ENCODE peak calls at places on chromosomes 13 and 19, in nine cellular contexts. One of them, this sample, is unnamed. For H3K9me3, the result is how much of the 10 kb centered on the place peaks cover.

GRCh38 chr13:111225184-111225583 is 95.3 kb upstream of the TEX29 start:
- DNase-seq in left ventricle myocardium inferior: no peak
- DNase-seq in heart right ventricle: no peak
- DNase-seq in cardiac muscle cell: no peak
- DNase-seq in fibroblast of lung: no peak
- DNase-seq in neuronal stem cell: no peak
- DNase-seq in tibial artery: no peak
- DNase-seq in right atrium auricular region: no peak
- DNase-seq in body of pancreas: no peak
- DNase-seq in this sample: no peak

GRCh38 chr19:46111376-46111775 is 13.1 kb downstream of the IGFL3 start:
- DNase-seq in left ventricle myocardium inferior: no peak
- DNase-seq in heart right ventricle: no peak
- DNase-seq in cardiac muscle cell: no peak
- DNase-seq in fibroblast of lung: no peak
- DNase-seq in neuronal stem cell: no peak
- DNase-seq in tibial artery: no peak
- DNase-seq in right atrium auricular region: no peak
- DNase-seq in body of pancreas: no peak
- DNase-seq in this sample: no peak

GRCh38 chr13:41976491-41976890 is 15.6 kb upstream of the VWA8 start:
- DNase-seq in left ventricle myocardium inferior: no peak
- DNase-seq in heart right ventricle: no peak
- DNase-seq in cardiac muscle cell: no peak
- DNase-seq in fibroblast of lung: no peak
- DNase-seq in neuronal stem cell: no peak
- DNase-seq in tibial artery: no peak
- DNase-seq in right atrium auricular region: no peak
- DNase-seq in body of pancreas: no peak
- DNase-seq in this sample: no peak

GRCh38 chr13:109904218-109904617 is 117.8 kb upstream of the IRS2 start:
- DNase-seq in left ventricle myocardium inferior: no peak
- DNase-seq in heart right ventricle: no peak
- DNase-seq in cardiac muscle cell: no peak
- DNase-seq in fibroblast of lung: no peak
- DNase-seq in neuronal stem cell: no peak
- DNase-seq in tibial artery: no peak
- DNase-seq in right atrium auricular region: no peak
- DNase-seq in body of pancreas: no peak
- DNase-seq in this sample: no peak

GRCh38 chr13:30033681-30034447 is 183.4 kb upstream of the UBL3 start:
- DNase-seq in left ventricle myocardium inferior: no peak
- DNase-seq in heart right ventricle: no peak
- DNase-seq in cardiac muscle cell: peak
- DNase-seq in fibroblast of lung: peak
- DNase-seq in neuronal stem cell: no peak
- DNase-seq in tibial artery: no peak
- DNase-seq in right atrium auricular region: no peak
- DNase-seq in body of pancreas: no peak
- DNase-seq in this sample: no peak

GRCh38 chr13:84543976-84544375 is 661.7 kb upstream of the SLITRK1 start:
- DNase-seq in left ventricle myocardium inferior: no peak
- DNase-seq in heart right ventricle: no peak
- DNase-seq in cardiac muscle cell: no peak
- DNase-seq in fibroblast of lung: no peak
- DNase-seq in neuronal stem cell: no peak
- DNase-seq in tibial artery: no peak
- DNase-seq in right atrium auricular region: no peak
- DNase-seq in body of pancreas: no peak
- DNase-seq in this sample: no peak

GRCh38 chr19:45524575-45525129 is 17.4 kb downstream of the VASP start:
- DNase-seq in left ventricle myocardium inferior: no peak
- DNase-seq in heart right ventricle: peak
- DNase-seq in cardiac muscle cell: no peak
- DNase-seq in fibroblast of lung: no peak
- DNase-seq in neuronal stem cell: no peak
- DNase-seq in tibial artery: no peak
- DNase-seq in right atrium auricular region: no peak
- DNase-seq in body of pancreas: peak
- DNase-seq in this sample: no peak

GRCh38 chr13:43307921-43308433 is 284.6 kb downstream of the DNAJC15 start:
- DNase-seq in left ventricle myocardium inferior: peak
- DNase-seq in heart right ventricle: peak
- DNase-seq in cardiac muscle cell: peak
- DNase-seq in fibroblast of lung: peak
- DNase-seq in neuronal stem cell: no peak
- DNase-seq in tibial artery: peak
- DNase-seq in right atrium auricular region: peak
- DNase-seq in body of pancreas: peak
- DNase-seq in this sample: peak

GRCh38 chr19:16516923-16517610 is 20.9 kb downstream of the C19orf44 start:
- DNase-seq in left ventricle myocardium inferior: no peak
- DNase-seq in heart right ventricle: no peak
- DNase-seq in cardiac muscle cell: no peak
- DNase-seq in fibroblast of lung: no peak
- DNase-seq in neuronal stem cell: no peak
- DNase-seq in tibial artery: no peak
- DNase-seq in right atrium auricular region: no peak
- DNase-seq in body of pancreas: no peak
- DNase-seq in this sample: no peak

GRCh38 chr13:30559274-30559673 is 58.4 kb upstream of the USPL1 start:
- DNase-seq in left ventricle myocardium inferior: no peak
- DNase-seq in heart right ventricle: no peak
- DNase-seq in cardiac muscle cell: peak
- DNase-seq in fibroblast of lung: no peak
- DNase-seq in neuronal stem cell: no peak
- DNase-seq in tibial artery: no peak
- DNase-seq in right atrium auricular region: no peak
- DNase-seq in body of pancreas: no peak
- DNase-seq in this sample: no peak

GRCh38 chr13:20702945-20703784 is at the start of gene IL17D:
- DNase-seq in left ventricle myocardium inferior: no peak
- DNase-seq in heart right ventricle: no peak
- DNase-seq in cardiac muscle cell: peak
- DNase-seq in fibroblast of lung: no peak
- DNase-seq in neuronal stem cell: no peak
- DNase-seq in tibial artery: no peak
- DNase-seq in right atrium auricular region: no peak
- DNase-seq in body of pancreas: peak
- DNase-seq in this sample: peak

GRCh38 chr13:50596776-50597203 is 246.7 kb downstream of the DLEU7 start:
- DNase-seq in left ventricle myocardium inferior: no peak
- DNase-seq in heart right ventricle: no peak
- DNase-seq in cardiac muscle cell: no peak
- DNase-seq in fibroblast of lung: no peak
- DNase-seq in neuronal stem cell: no peak
- DNase-seq in tibial artery: no peak
- DNase-seq in right atrium auricular region: no peak
- DNase-seq in body of pancreas: no peak
- DNase-seq in this sample: no peak

GRCh38 chr19:16374436-16374835 is 49.8 kb downstream of the KLF2 start:
- DNase-seq in left ventricle myocardium inferior: no peak
- DNase-seq in heart right ventricle: no peak
- DNase-seq in cardiac muscle cell: no peak
- DNase-seq in fibroblast of lung: no peak
- DNase-seq in neuronal stem cell: no peak
- DNase-seq in tibial artery: no peak
- DNase-seq in right atrium auricular region: no peak
- DNase-seq in body of pancreas: no peak
- DNase-seq in this sample: no peak

GRCh38 chr19:33394723-33395560 is 21.4 kb downstream of the CEBPG start:
- DNase-seq in left ventricle myocardium inferior: peak
- DNase-seq in heart right ventricle: no peak
- DNase-seq in cardiac muscle cell: no peak
- DNase-seq in fibroblast of lung: peak
- DNase-seq in neuronal stem cell: no peak
- DNase-seq in tibial artery: peak
- DNase-seq in right atrium auricular region: no peak
- DNase-seq in body of pancreas: peak
- DNase-seq in this sample: no peak

GRCh38 chr19:39171479-39172465 is 25.0 kb upstream of the NCCRP1 start:
- DNase-seq in left ventricle myocardium inferior: no peak
- DNase-seq in heart right ventricle: no peak
- DNase-seq in cardiac muscle cell: no peak
- DNase-seq in fibroblast of lung: no peak
- DNase-seq in neuronal stem cell: no peak
- DNase-seq in tibial artery: no peak
- DNase-seq in right atrium auricular region: no peak
- DNase-seq in body of pancreas: no peak
- DNase-seq in this sample: no peak

GRCh38 chr19:5934002-5934401 is 19.9 kb downstream of the CAPS start:
- DNase-seq in left ventricle myocardium inferior: no peak
- DNase-seq in heart right ventricle: no peak
- DNase-seq in cardiac muscle cell: no peak
- DNase-seq in fibroblast of lung: no peak
- DNase-seq in neuronal stem cell: no peak
- DNase-seq in tibial artery: no peak
- DNase-seq in right atrium auricular region: no peak
- DNase-seq in body of pancreas: no peak
- DNase-seq in this sample: no peak

GRCh38 chr13:97030705-97031452 is 36.6 kb upstream of the OXGR1 start:
- DNase-seq in left ventricle myocardium inferior: no peak
- DNase-seq in heart right ventricle: no peak
- DNase-seq in cardiac muscle cell: peak
- DNase-seq in fibroblast of lung: peak
- DNase-seq in neuronal stem cell: peak
- DNase-seq in tibial artery: no peak
- DNase-seq in right atrium auricular region: no peak
- DNase-seq in body of pancreas: no peak
- DNase-seq in this sample: no peak

GRCh38 chr19:4337906-4338440 is 654 bp downstream of the STAP2 start:
- DNase-seq in left ventricle myocardium inferior: no peak
- DNase-seq in heart right ventricle: no peak
- DNase-seq in cardiac muscle cell: peak
- DNase-seq in fibroblast of lung: no peak
- DNase-seq in neuronal stem cell: no peak
- DNase-seq in tibial artery: no peak
- DNase-seq in right atrium auricular region: no peak
- DNase-seq in body of pancreas: no peak
- DNase-seq in this sample: no peak

GRCh38 chr13:79679334-79679733 is 198.4 kb downstream of the NDFIP2 start:
- DNase-seq in left ventricle myocardium inferior: peak
- DNase-seq in heart right ventricle: peak
- DNase-seq in cardiac muscle cell: peak
- DNase-seq in fibroblast of lung: peak
- DNase-seq in neuronal stem cell: peak
- DNase-seq in tibial artery: peak
- DNase-seq in right atrium auricular region: peak
- DNase-seq in body of pancreas: peak
- DNase-seq in this sample: no peak

GRCh38 chr13:50891206-50891605 is 18.4 kb upstream of the RNASEH2B start:
- DNase-seq in left ventricle myocardium inferior: no peak
- DNase-seq in heart right ventricle: no peak
- DNase-seq in cardiac muscle cell: no peak
- DNase-seq in fibroblast of lung: no peak
- DNase-seq in neuronal stem cell: no peak
- DNase-seq in tibial artery: no peak
- DNase-seq in right atrium auricular region: no peak
- DNase-seq in body of pancreas: no peak
- DNase-seq in this sample: no peak

DNA sequence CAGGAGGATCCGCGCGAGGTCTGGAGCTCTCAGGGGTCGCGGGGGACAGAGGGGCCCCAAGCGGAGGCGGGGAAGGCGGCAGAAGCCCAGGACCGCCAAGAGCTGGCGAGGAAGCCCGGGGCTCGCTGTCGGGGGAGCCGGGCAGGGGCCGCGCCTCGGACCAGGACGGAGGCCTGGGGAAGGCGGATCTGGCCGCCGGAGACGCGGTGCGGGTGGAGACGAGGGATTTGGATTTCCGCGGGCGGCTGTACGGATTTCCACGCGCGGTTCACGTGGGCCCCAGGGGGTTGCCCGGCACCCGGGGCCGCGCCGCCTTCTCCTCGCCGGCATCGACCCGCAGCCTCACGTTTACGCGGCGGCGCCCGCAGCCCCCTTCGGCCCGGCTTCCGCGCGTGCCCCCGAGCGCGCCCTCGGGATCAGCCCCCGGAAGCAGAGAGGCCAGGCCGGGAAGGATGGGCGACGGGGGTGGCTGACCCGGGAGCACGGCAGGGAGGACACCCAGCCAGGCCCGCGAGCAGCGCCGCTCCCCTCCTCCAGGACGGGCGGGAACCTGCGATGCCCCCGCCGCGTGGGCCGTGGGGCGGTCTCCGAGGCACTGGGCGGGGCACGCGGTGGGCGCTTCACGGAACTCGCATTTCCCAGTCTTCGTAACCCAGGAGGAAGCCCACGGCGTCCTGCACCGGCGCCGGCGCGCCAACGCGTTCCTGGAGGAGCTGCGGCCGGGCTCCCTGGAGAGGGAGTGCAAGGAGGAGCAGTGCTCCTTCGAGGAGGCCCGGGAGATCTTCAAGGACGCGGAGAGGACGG is 4.7 kb downstream of the F7 start:
- DNase-seq in left ventricle myocardium inferior: no peak
- DNase-seq in heart right ventricle: no peak
- DNase-seq in cardiac muscle cell: no peak
- DNase-seq in fibroblast of lung: no peak
- DNase-seq in neuronal stem cell: no peak
- DNase-seq in tibial artery: no peak
- DNase-seq in right atrium auricular region: no peak
- DNase-seq in body of pancreas: peak
- DNase-seq in this sample: peak
- H3K4me3 ChIP-seq in left ventricle myocardium inferior: peak
- H3K4me3 ChIP-seq in heart right ventricle: peak
- H3K4me3 ChIP-seq in cardiac muscle cell: no peak
- H3K4me3 ChIP-seq in fibroblast of lung: no peak
- H3K4me3 ChIP-seq in neuronal stem cell: no peak
- H3K4me3 ChIP-seq in tibial artery: peak
- H3K4me3 ChIP-seq in right atrium auricular region: peak
- H3K4me3 ChIP-seq in body of pancreas: peak
- H3K4me3 ChIP-seq in this sample: no peak

GRCh38 chr19:12260861-12261260 is 33.8 kb downstream of the ZNF44 start:
- DNase-seq in left ventricle myocardium inferior: no peak
- DNase-seq in heart right ventricle: no peak
- DNase-seq in cardiac muscle cell: no peak
- DNase-seq in fibroblast of lung: no peak
- DNase-seq in neuronal stem cell: no peak
- DNase-seq in tibial artery: no peak
- DNase-seq in right atrium auricular region: no peak
- DNase-seq in body of pancreas: no peak
- DNase-seq in this sample: no peak
- H3K9me3 ChIP-seq in left ventricle myocardium inferior: half or more
- H3K9me3 ChIP-seq in heart right ventricle: under half
- H3K9me3 ChIP-seq in cardiac muscle cell: under half
- H3K9me3 ChIP-seq in fibroblast of lung: under half
- H3K9me3 ChIP-seq in neuronal stem cell: under half
- H3K9me3 ChIP-seq in tibial artery: under half
- H3K9me3 ChIP-seq in right atrium auricular region: under half
- H3K9me3 ChIP-seq in body of pancreas: under half
- H3K9me3 ChIP-seq in this sample: under half

GRCh38 chr13:46666727-46667456 is 113.9 kb downstream of the LRCH1 start:
- DNase-seq in left ventricle myocardium inferior: peak
- DNase-seq in heart right ventricle: peak
- DNase-seq in cardiac muscle cell: peak
- DNase-seq in fibroblast of lung: no peak
- DNase-seq in neuronal stem cell: no peak
- DNase-seq in tibial artery: no peak
- DNase-seq in right atrium auricular region: no peak
- DNase-seq in body of pancreas: no peak
- DNase-seq in this sample: no peak
- H3K4me3 ChIP-seq in left ventricle myocardium inferior: no peak
- H3K4me3 ChIP-seq in heart right ventricle: no peak
- H3K4me3 ChIP-seq in cardiac muscle cell: no peak
- H3K4me3 ChIP-seq in fibroblast of lung: no peak
- H3K4me3 ChIP-seq in neuronal stem cell: no peak
- H3K4me3 ChIP-seq in tibial artery: no peak
- H3K4me3 ChIP-seq in right atrium auricular region: no peak
- H3K4me3 ChIP-seq in body of pancreas: no peak
- H3K4me3 ChIP-seq in this sample: no peak

GRCh38 chr13:18953139-18953930 is 228.3 kb downstream of the TUBA3C start:
- DNase-seq in left ventricle myocardium inferior: no peak
- DNase-seq in heart right ventricle: no peak
- DNase-seq in cardiac muscle cell: no peak
- DNase-seq in fibroblast of lung: no peak
- DNase-seq in neuronal stem cell: no peak
- DNase-seq in tibial artery: no peak
- DNase-seq in right atrium auricular region: no peak
- DNase-seq in body of pancreas: no peak
- DNase-seq in this sample: no peak
- H3K9me3 ChIP-seq in left ventricle myocardium inferior: under half
- H3K9me3 ChIP-seq in heart right ventricle: under half
- H3K9me3 ChIP-seq in cardiac muscle cell: under half
- H3K9me3 ChIP-seq in fibroblast of lung: under half
- H3K9me3 ChIP-seq in neuronal stem cell: under half
- H3K9me3 ChIP-seq in tibial artery: under half
- H3K9me3 ChIP-seq in right atrium auricular region: under half
- H3K9me3 ChIP-seq in body of pancreas: under half
- H3K9me3 ChIP-seq in this sample: half or more

This sample was measured in mucosa of descending colon.